ENCODE peak calls at places on chromosomes 3 and 15, in four cellular contexts. T, L, Q and H are unnamed samples.

GRCh38 chr15:69265347-69265955 is 33.3 kb upstream of the PAQR5 start:
- DNase-seq in Q (peak; percentile 47), L (peak; percentile 27), T (peak; percentile 58), H (no peak)

GRCh38 chr15:60444289-60444912 is 34.5 kb downstream of the ICE2 start:
- DNase-seq in Q (peak; percentile 28), T (peak; percentile 50), L (no peak), H (no peak)

GRCh38 chr3:67459796-67460195 is 194.6 kb downstream of the SUCLG2 start:
- DNase-seq in Q (no peak), T (no peak), L (no peak), H (no peak)

GRCh38 chr3:19652336-19652735 is 281.7 kb downstream of the EFHB start:
- DNase-seq in T (no peak), L (no peak), Q (no peak), H (no peak)

GRCh38 chr3:142319094-142319493 is 93.7 kb upstream of the GK5 start:
- DNase-seq in L (peak; percentile 51), T (peak; percentile 58), Q (peak; percentile 2), H (no peak)

GRCh38 chr15:73596214-73596613 is 37.0 kb downstream of the NPTN start:
- DNase-seq in Q (no peak), T (no peak), L (no peak), H (no peak)

GRCh38 chr3:122581622-122582021 is 4.2 kb downstream of the PARP15 start:
- DNase-seq in L (no peak), Q (no peak), T (no peak), H (no peak)

GRCh38 chr15:58396181-58396580 is 35.6 kb upstream of the LIPC start:
- DNase-seq in Q (no peak), T (peak; percentile 40), L (no peak), H (no peak)

GRCh38 chr3:148642616-148643015 is 55.1 kb upstream of the AGTR1 start:
- DNase-seq in L (no peak), T (peak; percentile 33), Q (no peak), H (no peak)

GRCh38 chr15:72285402-72285801 is 13.0 kb upstream of the PARP6 start:
- DNase-seq in Q (no peak), T (peak; percentile 16), L (no peak), H (peak; percentile 69)

GRCh38 chr15:77312523-77312922 is 107.4 kb downstream of the PEAK1 start:
- DNase-seq in L (no peak), Q (no peak), T (peak; percentile 7), H (no peak)

GRCh38 chr15:91045065-91045464 is 22.7 kb upstream of the VPS33B start:
- DNase-seq in L (no peak), Q (no peak), T (no peak), H (no peak)

GRCh38 chr3:183244219-183244618 is 8.8 kb upstream of the B3GNT5 start:
- DNase-seq in T (no peak), Q (no peak), L (no peak), H (no peak)

GRCh38 chr15:58438111-58438510 is 6.3 kb downstream of the LIPC start:
- DNase-seq in T (no peak), Q (no peak), L (no peak), H (no peak)

GRCh38 chr3:140128217-140129137 is 193.5 kb downstream of the CLSTN2 start:
- DNase-seq in Q (peak; percentile 25), L (peak; percentile 52), T (peak; percentile 25), H (peak; percentile 80)

GRCh38 chr3:129560269-129560787 is 17.4 kb downstream of the H1-8 start:
- DNase-seq in T (no peak), Q (no peak), L (no peak), H (no peak)

GRCh38 chr3:56610669-56611335 is 53.8 kb downstream of the CCDC66 start:
- DNase-seq in T (no peak), L (no peak), Q (no peak), H (no peak)

GRCh38 chr3:188262913-188263683 is 109.1 kb downstream of the LPP start:
- DNase-seq in Q (peak; percentile 27), L (no peak), T (peak; percentile 89), H (no peak)

GRCh38 chr15:52877255-52877654 is 87.1 kb upstream of the ONECUT1 start:
- DNase-seq in T (no peak), Q (no peak), L (no peak), H (no peak)

GRCh38 chr15:48510976-48511375 is 134.5 kb downstream of the FBN1 start:
- DNase-seq in L (peak; percentile 2), T (no peak), Q (no peak), H (no peak)

GRCh38 chr3:129560931-129561594 is 18.1 kb downstream of the H1-8 start:
- DNase-seq in Q (no peak), L (no peak), T (peak; percentile 24), H (no peak)

GRCh38 chr3:176814252-176814651 is 383.0 kb downstream of the TBL1XR1 start:
- DNase-seq in Q (peak; percentile 32), L (peak; percentile 74), T (peak; percentile 39), H (peak; percentile 87)

GRCh38 chr3:3714572-3714971 is 84.7 kb upstream of the LRRN1 start:
- DNase-seq in T (no peak), Q (no peak), L (no peak), H (no peak)

GRCh38 chr15:80167936-80168335 is 15.1 kb downstream of the FAH start:
- DNase-seq in Q (no peak), T (no peak), L (no peak), H (no peak)

GRCh38 chr3:129596194-129597086 is 10.0 kb downstream of the PLXND1 start:
- DNase-seq in Q (peak; percentile 91), T (peak; percentile 44), L (peak; percentile 66), H (no peak)

GRCh38 chr3:172276103-172276502 is 172.2 kb downstream of the GHSR start:
- DNase-seq in T (no peak), L (no peak), Q (no peak), H (no peak)

GRCh38 chr3:56937580-56937979 is 122.9 kb upstream of the SPATA12 start:
- DNase-seq in Q (no peak), L (no peak), T (no peak), H (no peak)

GRCh38 chr3:193590088-193590856 is 2.7 kb upstream of the OPA1 start:
- DNase-seq in T (peak; percentile 40), L (peak; percentile 72), Q (no peak), H (no peak)

DNA sequence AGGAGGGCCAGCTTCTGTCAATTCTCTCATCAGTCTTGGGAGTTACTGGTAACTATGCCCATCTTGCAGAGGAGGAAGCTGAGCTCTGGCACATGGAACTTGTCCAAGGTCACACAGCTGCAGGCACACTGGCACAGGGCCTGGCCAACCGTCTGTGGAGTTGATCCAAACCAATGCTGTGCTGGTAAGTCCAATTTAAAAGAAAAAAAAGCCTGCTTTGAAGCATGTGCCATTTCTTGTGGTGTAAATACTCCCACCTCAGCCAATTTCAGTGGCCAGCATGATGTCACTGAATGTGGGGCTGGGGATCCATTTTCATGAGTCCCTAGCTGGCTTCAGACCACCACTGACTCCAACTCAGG is 83.4 kb downstream of the CHSY1 start:
- DNase-seq in Q (no peak), L (no peak), T (no peak), H (no peak)
- TF ChIP-seq NR3C1 in Q (no peak), L (no peak), T (no peak), H (no peak)

GRCh38 chr15:56736881-56737707 is 3.8 kb upstream of the ZNF280D start:
- DNase-seq in T (no peak), Q (no peak), L (peak; percentile 73), H (no peak)

GRCh38 chr15:56737791-56738190 is 4.5 kb upstream of the ZNF280D start:
- DNase-seq in Q (peak; percentile 56), T (peak; percentile 29), L (no peak), H (no peak)

GRCh38 chr15:56736308-56736707 is 3.0 kb upstream of the ZNF280D start:
- DNase-seq in Q (peak; percentile 31), T (peak; percentile 52), L (peak; percentile 45), H (no peak)

GRCh38 chr15:56734013-56734625 is 810 bp upstream of the ZNF280D start:
- DNase-seq in T (peak; percentile 36), L (peak; percentile 21), Q (no peak), H (no peak)

GRCh38 chr15:56735589-56735988 is 2.3 kb upstream of the ZNF280D start:
- DNase-seq in L (no peak), T (no peak), Q (no peak), H (no peak)
- TF ChIP-seq NR3C1 in L (no peak), T (no peak), Q (no peak), H (no peak)

DNA sequence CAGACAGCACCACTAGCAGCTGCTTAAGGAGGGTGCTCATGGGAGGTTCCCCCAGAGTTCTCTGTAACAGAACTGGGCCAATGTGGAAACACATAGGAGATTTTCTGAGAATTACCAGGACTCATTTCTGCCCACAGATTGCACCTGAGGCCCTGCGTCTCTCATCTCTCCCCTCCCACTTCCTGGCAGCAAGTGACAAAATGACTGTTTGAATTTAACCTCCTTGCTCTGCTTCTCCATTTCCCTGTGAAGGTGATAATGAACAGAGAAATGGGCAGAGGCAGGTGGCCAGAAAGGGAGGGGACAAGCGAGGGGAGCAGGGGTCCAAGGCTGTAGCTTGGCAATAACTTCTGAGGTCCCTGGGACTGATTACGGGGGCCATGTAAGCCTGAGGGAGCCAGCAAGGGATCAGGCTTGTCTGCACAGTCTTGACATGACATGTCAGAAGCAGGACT is 8.0 kb downstream of the EPHB1 start:
- DNase-seq in T (no peak), L (no peak), Q (no peak), H (no peak)
- TF ChIP-seq NR3C1 in T (no peak), L (no peak), Q (no peak), H (no peak)

GRCh38 chr3:159080821-159081220 is 279.0 kb downstream of the MFSD1 start:
- DNase-seq in T (no peak), L (no peak), Q (no peak), H (no peak)

GRCh38 chr3:159080236-159080635 is 278.4 kb downstream of the MFSD1 start:
- DNase-seq in Q (no peak), L (no peak), T (no peak), H (no peak)

GRCh38 chr3:159074756-159075155 is 272.9 kb downstream of the MFSD1 start:
- DNase-seq in T (no peak), Q (no peak), L (no peak), H (no peak)

GRCh38 chr3:159075302-159075701 is 273.4 kb downstream of the MFSD1 start:
- DNase-seq in T (no peak), Q (no peak), L (no peak), H (no peak)

GRCh38 chr3:159077860-159078259 is 276.0 kb downstream of the MFSD1 start:
- DNase-seq in T (no peak), L (no peak), Q (no peak), H (no peak)
- TF ChIP-seq NR3C1 in T (no peak), L (no peak), Q (no peak), H (no peak)

DNA sequence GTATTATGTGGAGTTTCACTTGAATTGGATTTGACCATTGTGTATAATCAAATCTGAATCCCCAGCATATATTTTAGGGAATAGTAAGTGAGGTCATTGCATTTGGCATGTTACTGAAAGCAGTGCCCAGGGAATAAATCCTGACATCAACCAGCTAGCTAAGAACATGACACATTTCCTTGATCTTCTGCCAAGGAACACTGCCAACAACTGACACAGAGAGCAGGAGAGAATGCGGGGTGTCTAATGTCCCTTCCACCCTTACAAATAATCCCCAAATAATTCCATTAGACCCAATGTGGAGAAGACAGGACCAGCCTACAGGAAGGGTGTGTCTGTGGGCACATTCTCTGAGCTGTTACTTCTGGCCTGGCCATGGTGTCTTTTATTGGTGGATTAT is 30.6 kb upstream of the UBE3A start:
- DNase-seq in L (no peak), T (no peak), Q (no peak), H (no peak)
- TF ChIP-seq NR3C1 in L (no peak), T (no peak), Q (no peak), H (no peak)